ENCODE peak calls at places on chromosome 1, in seven cellular contexts. P, V, S, E, R, J and Z are unnamed samples.

GRCh38 chr1:110477041-110477440 is 26.1 kb downstream of the PROK1 start:
- DNase-seq in P (peak; percentile 79), V (no peak), S (peak; percentile 42), E (peak; percentile 90), R (no peak), J (peak; percentile 87), Z (peak; percentile 87)

GRCh38 chr1:87463917-87464565 is 135.4 kb downstream of the LMO4 start:
- DNase-seq in P (no peak), V (no peak), S (no peak), E (no peak), R (peak; percentile 22), J (no peak), Z (no peak)

GRCh38 chr1:7387053-7387861 is 383.8 kb upstream of the VAMP3 start:
- DNase-seq in P (peak; percentile 40), V (peak; percentile 16), S (no peak), E (no peak), R (no peak), J (no peak), Z (peak; percentile 11)

GRCh38 chr1:8712413-8713229 is 104.8 kb downstream of the RERE start:
- DNase-seq in P (peak; percentile 89), V (no peak), S (no peak), E (no peak), R (peak; percentile 42), J (peak; percentile 96), Z (peak; percentile 50)

GRCh38 chr1:1331068-1331965 is at the start of gene TAS1R3:
- DNase-seq in P (no peak), V (no peak), S (no peak), E (no peak), R (no peak), J (no peak), Z (no peak)

GRCh38 chr1:181044449-181044966 is 10.7 kb downstream of the MR1 start:
- DNase-seq in P (no peak), V (no peak), S (no peak), E (no peak), R (no peak), J (peak; percentile 26), Z (peak; percentile 97)

GRCh38 chr1:32142446-32143301 is 34.8 kb downstream of the KPNA6 start:
- DNase-seq in P (peak; percentile 77), V (no peak), S (peak; percentile 60), E (no peak), R (no peak), J (peak; percentile 88), Z (peak; percentile 44)

GRCh38 chr1:87167855-87168630 is 160.6 kb upstream of the LMO4 start:
- DNase-seq in P (no peak), V (no peak), S (no peak), E (no peak), R (no peak), J (no peak), Z (no peak)

GRCh38 chr1:116587496-116588308 is 16.9 kb upstream of the CD58 start:
- DNase-seq in P (no peak), V (no peak), S (no peak), E (no peak), R (no peak), J (no peak), Z (no peak)

GRCh38 chr1:25763493-25763892 is 36.5 kb upstream of the SELENON start:
- DNase-seq in P (no peak), V (no peak), S (no peak), E (no peak), R (no peak), J (no peak), Z (no peak)

GRCh38 chr1:109780982-109781381 is 17.3 kb upstream of the EPS8L3 start:
- DNase-seq in P (no peak), V (no peak), S (no peak), E (no peak), R (no peak), J (no peak), Z (no peak)

GRCh38 chr1:40936878-40937484 is 42.5 kb upstream of the CTPS1 start:
- DNase-seq in P (peak; percentile 21), V (no peak), S (no peak), E (no peak), R (no peak), J (peak; percentile 86), Z (no peak)

GRCh38 chr1:214584805-214585766 is 17.9 kb upstream of the CENPF start:
- DNase-seq in P (peak; percentile 69), V (no peak), S (peak; percentile 21), E (peak; percentile 40), R (peak; percentile 24), J (peak; percentile 73), Z (peak; percentile 64)

GRCh38 chr1:229117664-229118300 is 153.1 kb upstream of the RAB4A start:
- DNase-seq in P (peak; percentile 23), V (no peak), S (no peak), E (no peak), R (no peak), J (peak; percentile 49), Z (peak; percentile 20)

GRCh38 chr1:37513795-37514349 is 694 bp downstream of the MEAF6 start:
- DNase-seq in P (peak; percentile 12), V (peak; percentile 75), S (peak; percentile 66), E (no peak), R (peak; percentile 66), J (no peak), Z (peak; percentile 62)

GRCh38 chr1:3788756-3789420 is 7.4 kb downstream of the LRRC47 start:
- DNase-seq in P (no peak), V (no peak), S (peak; percentile 4), E (no peak), R (no peak), J (no peak), Z (no peak)

GRCh38 chr1:96370752-96371151 is 350.8 kb upstream of the PTBP2 start:
- DNase-seq in P (peak; percentile 95), V (no peak), S (no peak), E (peak; percentile 16), R (no peak), J (peak; percentile 96), Z (peak; percentile 60)

GRCh38 chr1:12132078-12132477 is 34.7 kb upstream of the TNFRSF1B start:
- DNase-seq in P (peak; percentile 25), V (no peak), S (no peak), E (no peak), R (no peak), J (peak; percentile 57), Z (peak; percentile 96)

DNA sequence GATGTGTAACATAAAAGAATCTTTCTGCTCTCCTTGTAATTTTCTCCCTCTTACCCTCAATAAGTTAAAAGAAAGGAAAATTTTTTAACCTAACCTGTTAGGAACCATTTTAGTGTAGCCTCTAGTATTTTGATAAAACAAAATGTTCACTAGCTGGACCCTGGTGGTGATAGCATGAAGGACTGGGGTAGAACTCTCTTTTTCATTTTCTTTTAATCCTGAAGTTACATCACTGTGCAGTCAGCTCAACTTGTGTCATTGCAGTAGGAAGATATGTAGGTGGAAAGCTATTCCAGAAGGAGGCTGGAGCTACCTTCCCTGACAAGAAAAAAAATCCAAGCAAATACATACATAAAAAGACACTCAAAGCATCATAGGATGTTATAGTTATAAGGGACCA is 39.3 kb downstream of the NFIA start:
- DNase-seq in P (no peak), V (no peak), S (no peak), E (no peak), R (no peak), J (no peak), Z (no peak)
- H3K9ac ChIP-seq in P (no peak overlapping the region), V (no peak overlapping the region), S (peak overlapping the region; percentile 78), E (no peak overlapping the region), R (no peak overlapping the region), J (no peak overlapping the region), Z (no peak overlapping the region)

DNA sequence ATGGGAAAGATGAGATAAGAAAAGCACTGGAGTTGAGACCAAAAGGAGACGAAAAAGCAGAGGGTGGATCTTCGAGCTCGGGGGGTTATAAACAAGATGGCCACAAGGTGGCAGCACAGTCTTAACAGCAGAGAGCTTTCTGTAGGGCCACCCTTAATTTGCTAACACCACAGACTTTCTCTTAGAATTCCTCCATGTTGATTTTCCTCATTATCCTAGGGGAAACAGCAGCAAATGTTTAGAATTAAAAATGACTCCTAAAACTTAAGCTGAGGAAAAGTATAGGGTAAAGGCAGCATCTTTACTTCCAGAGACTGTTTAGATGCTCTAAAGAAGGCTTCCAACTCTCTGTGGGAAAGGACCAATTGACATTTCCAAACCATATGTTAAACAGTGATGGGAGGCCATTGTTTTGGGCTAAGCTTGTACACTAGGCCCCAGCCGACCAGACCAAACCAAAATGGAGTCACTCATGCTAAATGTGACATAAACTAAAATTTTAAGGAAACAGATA is 2.5 kb upstream of the APOBEC4 start:
- DNase-seq in P (peak; percentile 67), V (peak; percentile 78), S (peak; percentile 85), E (peak; percentile 69), R (peak; percentile 89), J (peak; percentile 84), Z (peak; percentile 56)
- H2AFZ ChIP-seq in P (peak overlapping the region; percentile 92), V (no peak overlapping the region), S (no peak overlapping the region), E (peak overlapping the region; percentile 60), R (peak overlapping the region; percentile 74), J (no peak overlapping the region), Z (peak overlapping the region; percentile 63)

DNA sequence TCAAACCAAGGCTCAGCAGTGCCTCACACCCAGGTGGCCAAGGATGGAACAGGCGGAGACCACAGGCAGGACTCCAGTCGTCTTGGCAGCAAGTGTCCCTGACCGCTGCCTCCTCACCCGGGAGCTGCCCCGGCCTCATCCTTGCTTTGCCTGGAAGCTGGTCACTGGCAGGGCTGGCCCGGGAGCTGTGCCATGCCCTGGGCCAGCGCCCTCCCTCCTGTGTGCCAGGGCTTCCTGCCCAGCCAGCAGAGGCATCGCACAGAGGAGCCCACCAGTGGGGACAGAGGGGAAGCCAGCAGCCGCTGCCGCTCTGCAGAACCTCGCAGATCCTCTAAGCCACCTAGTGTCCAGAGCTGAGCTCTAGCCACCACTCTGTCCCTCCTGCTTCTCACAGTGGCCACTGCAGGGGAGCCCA is 7.8 kb downstream of the CASZ1 start:
- DNase-seq in P (peak; percentile 7), V (peak; percentile 65), S (no peak), E (no peak), R (peak; percentile 73), J (no peak), Z (no peak)
- H3K4me2 ChIP-seq in P (no peak overlapping the region), V (no peak overlapping the region), S (no peak overlapping the region), E (no peak overlapping the region), R (peak overlapping the region; percentile 47), J (no peak overlapping the region), Z (peak overlapping the region; percentile 26)

GRCh38 chr1:51867479-51868232 is 10.9 kb downstream of the NRDC start:
- DNase-seq in P (no peak), V (no peak), S (peak; percentile 56), E (no peak), R (no peak), J (no peak), Z (no peak)
- H3K9ac ChIP-seq in P (no peak overlapping the region), V (no peak overlapping the region), S (peak overlapping the region; percentile 21), E (no peak overlapping the region), R (no peak overlapping the region), J (no peak overlapping the region), Z (no peak overlapping the region)

GRCh38 chr1:45793942-45794604 is 9.3 kb upstream of the MAST2 start:
- DNase-seq in P (no peak), V (no peak), S (no peak), E (no peak), R (no peak), J (no peak), Z (no peak)
- H2AFZ ChIP-seq in P (peak overlapping the region; percentile 51), V (no peak overlapping the region), S (peak overlapping the region; percentile 61), E (peak overlapping the region; percentile 83), R (no peak overlapping the region), J (no peak overlapping the region), Z (peak overlapping the region; percentile 66)